ENCODE peak calls at places on chromosomes 2 and 18, in five cellular contexts. K is A673, L is astrocyte, G is GM06990, E is astrocyte of the spinal cord. X is an unnamed sample.
A peak's percentile ranks its signal among the peaks of the same experiment; 100 is the strongest.

GRCh38 chr2:20186078-20186854 is 38.7 kb downstream of the SDC1 start:
- DNase-seq in K (no peak), L (peak; percentile 47), G (no peak), E (peak; percentile 75), X (no peak)

GRCh38 chr2:224009605-224010330 is 29.3 kb downstream of the SERPINE2 start:
- DNase-seq in K (peak; percentile 48), L (peak; percentile 38), G (no peak), E (peak; percentile 41), X (peak; percentile 54)

GRCh38 chr2:145305854-145306253 is 785.9 kb upstream of the ZEB2 start:
- DNase-seq in K (no peak), L (no peak), G (no peak), E (no peak), X (no peak)

GRCh38 chr2:27573452-27573851 is 9.4 kb upstream of the ZNF512 start:
- DNase-seq in K (no peak), L (peak; percentile 79), G (no peak), E (peak; percentile 76), X (peak; percentile 55)

GRCh38 chr2:231138699-231139098 is 13.9 kb upstream of the HTR2B start:
- DNase-seq in K (no peak), L (no peak), G (no peak), E (peak; percentile 77), X (no peak)

GRCh38 chr18:6210349-6211173 is 204.2 kb downstream of the L3MBTL4 start:
- DNase-seq in K (no peak), L (no peak), G (no peak), E (no peak), X (no peak)

GRCh38 chr2:51065276-51065675 is 33.3 kb upstream of the NRXN1 start:
- DNase-seq in K (no peak), L (peak; percentile 56), G (no peak), E (no peak), X (no peak)

GRCh38 chr2:187078297-187078696 is 229.3 kb upstream of the ZSWIM2 start:
- DNase-seq in K (no peak), L (peak; percentile 14), G (no peak), E (peak; percentile 41), X (peak; percentile 22)

GRCh38 chr2:240585101-240585500 is 1.4 kb upstream of the CAPN10 start:
- DNase-seq in K (no peak), L (no peak), G (no peak), E (no peak), X (no peak)

GRCh38 chr2:50273003-50273402 is 758.9 kb downstream of the NRXN1 start:
- DNase-seq in K (no peak), L (no peak), G (no peak), E (no peak), X (no peak)

GRCh38 chr2:24830786-24831185 is 37.6 kb downstream of the CENPO start:
- DNase-seq in K (no peak), L (no peak), G (no peak), E (no peak), X (no peak)

GRCh38 chr2:98806266-98806697 is 75.3 kb upstream of the MGAT4A start:
- DNase-seq in K (no peak), L (peak; percentile 4), G (no peak), E (peak; percentile 45), X (peak; percentile 46)

GRCh38 chr2:217988014-217988839 is 14.6 kb downstream of the TNS1 start:
- DNase-seq in K (peak; percentile 73), L (peak; percentile 41), G (peak; percentile 28), E (peak; percentile 63), X (peak; percentile 80)

GRCh38 chr18:57141208-57142129 is 5.4 kb upstream of the BOD1L2 start:
- DNase-seq in K (no peak), L (no peak), G (no peak), E (no peak), X (no peak)

GRCh38 chr2:42979416-42979869 is 187.1 kb upstream of the HAAO start:
- DNase-seq in K (no peak), L (no peak), G (no peak), E (no peak), X (no peak)
- H3K4me3 ChIP-seq in K (no peak overlapping the region), L (no peak overlapping the region), G (no peak overlapping the region), E (no peak overlapping the region), X (no peak overlapping the region)

GRCh38 chr18:45363258-45363657 is 252.0 kb upstream of the SLC14A2 start:
- DNase-seq in K (no peak), L (no peak), G (no peak), E (no peak), X (no peak)
- TF ChIP-seq CTCF in K (no peak), L (no peak), G (no peak), E (no peak), X (no peak)

GRCh38 chr2:219443697-219444023 is 9.0 kb downstream of the SPEG start:
- DNase-seq in K (no peak), L (no peak), G (no peak), E (no peak), X (no peak)

GRCh38 chr2:219442206-219443015 is 7.8 kb downstream of the SPEG start:
- DNase-seq in K (no peak), L (no peak), G (no peak), E (no peak), X (no peak)

GRCh38 chr2:219444566-219445091 is 10.0 kb downstream of the SPEG start:
- DNase-seq in K (no peak), L (peak; percentile 33), G (no peak), E (no peak), X (no peak)

GRCh38 chr2:219441451-219442205 is 7.0 kb downstream of the SPEG start:
- DNase-seq in K (peak; percentile 50), L (peak; percentile 53), G (no peak), E (no peak), X (peak; percentile 46)

DNA sequence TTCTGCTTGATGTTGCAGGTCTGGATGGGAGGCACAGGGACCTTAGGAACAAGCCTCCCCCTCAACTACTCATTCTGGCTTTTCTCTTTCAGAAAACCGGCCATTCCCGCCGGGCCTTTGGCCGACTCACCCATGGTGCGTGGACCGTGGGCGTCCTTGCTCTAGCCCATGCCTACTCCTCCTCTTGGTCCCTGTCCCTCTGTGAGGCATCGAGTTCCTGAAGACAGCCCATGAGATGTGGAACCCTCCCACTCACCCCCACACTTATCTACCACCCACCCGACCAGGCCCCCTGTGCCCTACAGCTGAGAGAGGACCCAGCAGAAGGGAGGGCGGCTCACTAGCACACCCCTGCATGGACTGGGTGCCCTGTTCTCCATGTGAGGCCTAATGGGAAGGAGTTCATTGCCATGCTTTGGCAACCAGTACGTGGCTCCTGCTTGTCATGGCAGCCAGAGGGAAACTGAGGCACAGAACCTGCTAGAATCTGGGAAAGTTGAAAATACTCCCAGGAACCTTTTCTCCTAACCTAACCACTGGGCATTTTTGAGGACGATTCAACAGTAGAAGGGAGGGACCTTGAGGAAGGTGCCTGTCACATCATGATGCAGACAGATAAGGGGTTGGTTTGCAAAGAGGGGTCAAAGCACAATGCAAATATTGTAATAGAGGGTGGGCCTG is 8.5 kb downstream of the SPEG start:
- DNase-seq in K (no peak), L (no peak), G (no peak), E (no peak), X (no peak)
- H3K4me3 ChIP-seq in K (peak overlapping the region; percentile 60), L (peak overlapping the region; percentile 56), G (no peak overlapping the region), E (peak overlapping the region; percentile 52), X (peak overlapping the region; percentile 55)

DNA sequence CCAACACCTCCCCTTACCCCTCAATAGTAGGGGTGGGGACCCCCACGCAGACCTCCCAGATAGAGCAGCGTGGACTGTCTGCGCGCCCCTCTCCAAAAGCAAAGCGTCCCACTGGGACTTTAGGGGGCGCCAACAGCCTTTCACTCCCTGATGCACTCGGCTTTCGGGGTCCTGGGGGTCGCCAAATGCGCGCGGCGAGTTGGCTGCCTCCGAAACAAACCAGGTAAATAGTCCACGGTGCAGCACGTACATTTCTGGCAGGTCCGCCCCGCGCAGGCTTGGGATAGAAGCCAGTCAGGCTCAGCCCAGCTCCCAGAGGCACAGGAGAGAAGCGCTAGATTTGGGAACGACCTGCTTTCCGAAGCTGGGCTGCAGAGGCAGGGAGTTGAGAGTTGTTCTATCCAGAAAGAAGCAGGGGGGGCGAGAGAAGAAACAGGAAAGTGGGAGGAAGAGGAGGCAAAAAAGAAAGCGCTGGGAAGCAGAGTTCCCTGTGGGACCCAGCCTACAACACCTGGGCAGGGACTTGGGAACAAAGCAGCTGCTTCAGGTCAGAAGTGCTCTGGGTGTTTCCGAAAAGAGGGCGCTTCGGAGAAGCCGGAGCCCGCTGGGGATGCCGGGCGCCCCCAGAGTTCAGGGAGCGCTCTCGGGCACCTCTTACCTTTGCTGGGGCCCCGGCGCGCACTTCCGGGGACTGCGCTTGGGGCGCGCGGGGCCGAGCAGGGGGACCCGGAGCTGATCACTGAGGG is 544 bp downstream of the EVA1A start:
- DNase-seq in K (peak; percentile 68), L (peak; percentile 33), G (no peak), E (peak; percentile 45), X (peak; percentile 44)
- TF ChIP-seq CTCF in K (peak; percentile 73), L (peak; percentile 16), G (peak; percentile 34), E (peak; percentile 67), X (peak; percentile 44)

GRCh38 chr2:45843136-45843535 is 191.7 kb downstream of the PRKCE start:
- DNase-seq in K (no peak), L (no peak), G (peak; percentile 53), E (no peak), X (no peak)
- H3K4me3 ChIP-seq in K (no peak overlapping the region), L (no peak overlapping the region), G (no peak overlapping the region), E (no peak overlapping the region), X (no peak overlapping the region)

GRCh38 chr2:172473167-172473566 is 45.8 kb downstream of the ITGA6 start:
- DNase-seq in K (no peak), L (no peak), G (no peak), E (no peak), X (no peak)
- TF ChIP-seq CTCF in K (no peak), L (no peak), G (no peak), E (no peak), X (no peak)

GRCh38 chr2:150483532-150483931 is 3.9 kb downstream of the RND3 start:
- DNase-seq in K (no peak), L (no peak), G (no peak), E (no peak), X (no peak)
- H3K4me3 ChIP-seq in K (no peak overlapping the region), L (peak overlapping the region; percentile 100), G (no peak overlapping the region), E (no peak overlapping the region), X (peak overlapping the region; percentile 86)

DNA sequence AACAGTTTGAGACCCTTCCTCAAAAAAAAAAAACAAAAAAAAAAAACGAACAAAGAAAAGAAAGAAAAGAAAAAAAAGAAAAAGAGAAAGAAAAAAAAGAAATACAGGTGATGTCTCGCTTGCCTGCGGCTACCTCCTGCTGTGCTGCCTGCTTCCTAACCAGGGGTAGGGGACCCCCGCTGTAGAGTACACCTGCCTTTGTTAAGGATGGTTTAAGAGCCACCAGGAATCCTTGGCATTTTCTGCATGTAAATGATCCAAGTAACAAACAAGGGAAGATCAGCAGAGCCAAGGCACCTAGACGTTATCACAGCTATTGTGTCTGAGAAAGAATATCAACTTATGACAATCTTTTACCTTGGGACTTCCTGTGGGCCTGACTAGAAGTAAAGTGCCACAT is 856.8 kb upstream of the GCFC2 start:
- DNase-seq in K (no peak), L (no peak), G (no peak), E (no peak), X (no peak)
- TF ChIP-seq CTCF in K (no peak), L (no peak), G (no peak), E (no peak), X (no peak)

DNA sequence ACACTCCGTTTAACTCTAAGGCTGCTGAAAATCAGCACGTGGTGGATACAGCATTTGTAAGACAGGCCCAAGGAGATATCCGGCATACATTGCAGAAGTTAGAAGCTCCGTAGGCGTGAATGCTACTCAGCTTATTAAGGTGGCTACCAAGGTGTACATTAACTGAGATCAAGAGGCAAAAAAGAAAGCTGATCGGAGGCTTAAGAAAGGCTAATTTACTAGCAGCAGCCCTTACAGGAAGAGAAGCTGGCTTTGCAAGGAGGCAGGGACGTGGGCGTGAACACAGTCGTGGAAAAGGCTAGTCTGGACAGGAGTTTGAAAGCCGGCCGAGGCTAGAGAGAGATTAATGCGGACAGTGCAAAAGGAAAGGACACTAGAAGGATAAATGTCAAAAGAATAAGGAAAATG is 45.7 kb upstream of the SELENOI start:
- DNase-seq in K (no peak), L (peak; percentile 39), G (no peak), E (peak; percentile 56), X (peak; percentile 45)
- H3K4me3 ChIP-seq in K (no peak overlapping the region), L (peak overlapping the region; percentile 35), G (no peak overlapping the region), E (peak overlapping the region; percentile 38), X (peak overlapping the region; percentile 58)

X was measured in fibroblast of pulmonary artery.